ENCODE peak calls at places on chromosomes 1 and 21, in six cellular contexts. K, I, W, C, A and H are unnamed samples.

GRCh38 chr1:54371038-54371935 is 34.9 kb downstream of the SSBP3 start:
- DNase-seq in K (no peak), I (no peak), W (peak; percentile 11), C (no peak), A (no peak), H (no peak)

GRCh38 chr1:39758556-39759435 is 12.4 kb downstream of the OXCT2 start:
- DNase-seq in K (no peak), I (no peak), W (no peak), C (no peak), A (no peak), H (no peak)

GRCh38 chr1:216215169-216215568 is 208.1 kb downstream of the USH2A start:
- DNase-seq in K (no peak), I (peak; percentile 16), W (no peak), C (no peak), A (no peak), H (no peak)

GRCh38 chr1:15436881-15437449 is 1.3 kb upstream of the CTRC start:
- DNase-seq in K (no peak), I (no peak), W (no peak), C (no peak), A (no peak), H (no peak)

GRCh38 chr1:9671377-9672140 is 20.0 kb downstream of the PIK3CD start:
- DNase-seq in K (no peak), I (peak; percentile 86), W (no peak), C (no peak), A (no peak), H (no peak)

GRCh38 chr21:41830764-41831452 is 48.2 kb downstream of the PRDM15 start:
- DNase-seq in K (no peak), I (no peak), W (no peak), C (no peak), A (no peak), H (no peak)

GRCh38 chr21:29669416-29669815 is 270.4 kb downstream of the GRIK1 start:
- DNase-seq in K (no peak), I (no peak), W (no peak), C (no peak), A (no peak), H (no peak)

GRCh38 chr1:231023150-231023549 is 16.9 kb downstream of the FAM89A start:
- DNase-seq in K (no peak), I (no peak), W (no peak), C (no peak), A (no peak), H (no peak)

GRCh38 chr1:233901495-233901894 is 3.0 kb upstream of the SLC35F3 start:
- DNase-seq in K (no peak), I (no peak), W (no peak), C (no peak), A (no peak), H (no peak)

GRCh38 chr1:19463204-19463803 is 22.0 kb downstream of the CAPZB start:
- DNase-seq in K (peak; percentile 54), I (no peak), W (no peak), C (no peak), A (no peak), H (peak; percentile 55)

GRCh38 chr21:41219498-41220207 is 51.7 kb downstream of the BACE2 start:
- DNase-seq in K (no peak), I (no peak), W (no peak), C (no peak), A (no peak), H (no peak)

GRCh38 chr1:12542596-12543592 is 75.1 kb downstream of the DHRS3 start:
- DNase-seq in K (no peak), I (no peak), W (no peak), C (no peak), A (no peak), H (no peak)